ENCODE peak calls at places on chromosomes 6 and 20, in seven cellular contexts. I, Z, F, N, R, D and E are unnamed samples.
A peak's percentile ranks its signal among the peaks of the same experiment; 100 is the strongest.

GRCh38 chr6:96015321-96015790 is 418 bp upstream of the FUT9 start:
- DNase-seq in D (peak; percentile 87), R (no peak), N (peak; percentile 93), Z (no peak), F (no peak), I (peak; percentile 49), E (no peak)

GRCh38 chr6:13624871-13625288 is 9.7 kb downstream of the NOL7 start:
- DNase-seq in R (no peak), D (no peak), Z (no peak), F (no peak), N (no peak), I (no peak), E (peak; percentile 24)

GRCh38 chr6:55528624-55529023 is 50.4 kb downstream of the HMGCLL1 start:
- DNase-seq in R (no peak), I (peak; percentile 14), N (no peak), F (no peak), D (no peak), Z (no peak), E (peak; percentile 24)

GRCh38 chr6:119671105-119671504 is 321.5 kb upstream of the MAN1A1 start:
- DNase-seq in F (no peak), N (no peak), I (no peak), D (no peak), R (no peak), Z (no peak), E (no peak)

GRCh38 chr6:12890171-12890790 is 173.7 kb downstream of the PHACTR1 start:
- DNase-seq in I (peak; percentile 6), R (no peak), D (no peak), Z (no peak), N (no peak), F (no peak), E (no peak)

GRCh38 chr20:43404880-43405279 is 52.8 kb upstream of the SRSF6 start:
- DNase-seq in N (no peak), Z (no peak), F (peak; percentile 25), I (no peak), D (no peak), R (no peak), E (no peak)

GRCh38 chr6:161536141-161536735 is 262.4 kb upstream of the AGPAT4 start:
- DNase-seq in Z (no peak), N (no peak), D (no peak), I (no peak), F (no peak), R (no peak), E (no peak)

GRCh38 chr6:7196019-7196402 is 88.2 kb downstream of the RREB1 start:
- DNase-seq in N (no peak), R (no peak), F (no peak), Z (no peak), D (no peak), I (no peak), E (no peak)

GRCh38 chr20:45087814-45088213 is 13.1 kb downstream of the KCNS1 start:
- DNase-seq in Z (no peak), R (peak; percentile 76), I (no peak), N (no peak), D (no peak), F (no peak), E (peak; percentile 62)

GRCh38 chr6:111015656-111016190 is 33.9 kb downstream of the RPF2 start:
- DNase-seq in R (no peak), I (no peak), N (no peak), F (no peak), D (no peak), Z (no peak), E (peak; percentile 17)

GRCh38 chr20:6735913-6736845 is 31.3 kb upstream of the BMP2 start:
- DNase-seq in D (no peak), I (no peak), R (no peak), F (no peak), Z (no peak), N (no peak), E (no peak)

GRCh38 chr6:84791233-84791632 is 26.8 kb upstream of the TBX18 start:
- DNase-seq in D (no peak), Z (no peak), R (no peak), F (no peak), N (no peak), I (no peak), E (no peak)

GRCh38 chr6:35737413-35738211 is 780 bp downstream of the ARMC12 start:
- DNase-seq in Z (no peak), D (no peak), I (no peak), R (peak; percentile 66), N (peak; percentile 12), F (no peak), E (peak; percentile 89)

GRCh38 chr20:14700641-14700965 is 363.2 kb upstream of the FLRT3 start:
- DNase-seq in Z (no peak), N (no peak), I (no peak), D (no peak), R (no peak), F (no peak), E (no peak)

GRCh38 chr6:121522265-121522664 is 86.8 kb downstream of the GJA1 start:
- DNase-seq in R (peak; percentile 46), Z (no peak), F (peak; percentile 22), D (no peak), N (no peak), I (no peak), E (peak; percentile 53)

GRCh38 chr6:23308166-23308565 is 738.8 kb downstream of the HDGFL1 start:
- DNase-seq in N (no peak), R (no peak), D (no peak), F (no peak), Z (no peak), I (no peak), E (no peak)

GRCh38 chr6:37141291-37142046 is 28.5 kb upstream of the PIM1 start:
- DNase-seq in Z (no peak), D (no peak), I (no peak), R (peak; percentile 76), N (no peak), F (no peak), E (peak; percentile 75)

GRCh38 chr20:5806457-5807263 is 56.5 kb downstream of the SHLD1 start:
- DNase-seq in R (no peak), Z (no peak), I (no peak), N (no peak), F (no peak), D (no peak), E (no peak)

GRCh38 chr6:170448745-170449144 is 104.4 kb downstream of the PSMB1 start:
- DNase-seq in N (no peak), D (no peak), Z (no peak), R (no peak), I (no peak), F (no peak), E (no peak)

GRCh38 chr20:61350500-61351250 is 98.6 kb downstream of the CDH4 start:
- DNase-seq in F (no peak), Z (no peak), D (no peak), N (no peak), I (no peak), R (no peak), E (no peak)

GRCh38 chr6:41728073-41728936 is 7.1 kb downstream of the TFEB start:
- DNase-seq in N (no peak), Z (no peak), R (no peak), D (no peak), F (no peak), I (no peak), E (no peak)

GRCh38 chr20:17953935-17954334 is 14.7 kb downstream of the SNX5 start:
- DNase-seq in N (no peak), Z (no peak), R (no peak), D (no peak), I (no peak), F (no peak), E (no peak)

GRCh38 chr6:113488061-113488460 is 369.1 kb upstream of the MARCKS start:
- DNase-seq in R (no peak), Z (no peak), D (no peak), I (no peak), F (no peak), N (no peak), E (no peak)

GRCh38 chr6:33419580-33420492 is at the start of gene SYNGAP1:
- DNase-seq in Z (no peak), D (no peak), F (no peak), R (peak; percentile 44), I (no peak), N (no peak), E (peak; percentile 49)

GRCh38 chr6:154257074-154257473 is 99.5 kb downstream of the IPCEF1 start:
- DNase-seq in R (no peak), Z (no peak), I (no peak), F (peak; percentile 49), N (no peak), D (no peak), E (no peak)

GRCh38 chr6:30494275-30494990 is 5.1 kb downstream of the HLA-E start:
- DNase-seq in R (no peak), Z (no peak), D (no peak), I (no peak), F (no peak), N (no peak), E (no peak)

GRCh38 chr6:81999270-81999669 is 246.8 kb upstream of the TENT5A start:
- DNase-seq in R (no peak), Z (no peak), D (no peak), N (no peak), I (no peak), F (no peak), E (no peak)

GRCh38 chr6:112298816-112299281 is 44.5 kb upstream of the LAMA4 start:
- DNase-seq in F (no peak), N (no peak), I (no peak), D (no peak), R (no peak), Z (no peak), E (peak; percentile 72)

GRCh38 chr20:46458891-46459750 is 52.7 kb upstream of the ELMO2 start:
- DNase-seq in D (no peak), I (peak; percentile 77), R (no peak), F (peak; percentile 56), N (peak; percentile 5), Z (no peak), E (no peak)

GRCh38 chr20:23231561-23232218 is 118.9 kb upstream of the NXT1 start:
- DNase-seq in F (no peak), N (no peak), Z (no peak), R (no peak), I (no peak), D (no peak), E (no peak)

GRCh38 chr20:50848846-50849673 is 54.2 kb downstream of the BCAS4 start:
- DNase-seq in D (no peak), I (no peak), F (peak; percentile 23), R (no peak), N (no peak), Z (no peak), E (no peak)

GRCh38 chr6:37632989-37633550 is 64.6 kb downstream of the MDGA1 start:
- DNase-seq in F (no peak), I (no peak), D (no peak), Z (no peak), N (no peak), R (no peak), E (no peak)